ENCODE peak calls at places on chromosome X, in five cellular contexts. S is cardiac muscle cell, Y is uterus, J is testis, I is left ventricle myocardium inferior. U is an unnamed sample. For H3K9me3, the result is how much of the 10 kb centered on the place peaks cover.

GRCh38 chrX:44061940-44062339 is 88.8 kb upstream of the NDP start:
- DNase-seq in S (no peak), Y (no peak), J (no peak), I (no peak), U (no peak)

GRCh38 chrX:41922694-41923171 is 621 bp downstream of the CASK start:
- DNase-seq in S (peak), Y (peak), J (peak), I (peak), U (no peak)

GRCh38 chrX:105872921-105873320 is 50.6 kb downstream of the NRK start:
- DNase-seq in S (peak), Y (no peak), J (peak), I (no peak), U (no peak)

GRCh38 chrX:31099536-31100090 is 27.8 kb upstream of the FTHL17 start:
- DNase-seq in S (no peak), Y (no peak), J (no peak), I (no peak), U (no peak)

GRCh38 chrX:71615954-71616353 is 2.4 kb downstream of the CXCR3 start:
- DNase-seq in S (no peak), Y (no peak), J (no peak), I (no peak), U (no peak)

GRCh38 chrX:67544871-67545771 is 1.3 kb downstream of the AR start:
- DNase-seq in S (peak), Y (peak), J (peak), I (peak), U (no peak)

GRCh38 chrX:97705936-97706335 is 822.2 kb downstream of the RPA4 start:
- DNase-seq in S (no peak), Y (no peak), J (no peak), I (no peak), U (no peak)

GRCh38 chrX:34528081-34528480 is 129.0 kb downstream of the TMEM47 start:
- DNase-seq in S (no peak), Y (no peak), J (no peak), I (no peak), U (no peak)

GRCh38 chrX:41481264-41482109 is 34.3 kb downstream of the NYX start:
- DNase-seq in S (no peak), Y (no peak), J (no peak), I (no peak), U (no peak)

GRCh38 chrX:149527705-149528104 is 13.1 kb upstream of the EOLA1 start:
- DNase-seq in S (peak), Y (no peak), J (no peak), I (no peak), U (no peak)

GRCh38 chrX:40831750-40832149 is 96.4 kb upstream of the MED14 start:
- DNase-seq in S (no peak), Y (no peak), J (no peak), I (no peak), U (no peak)

GRCh38 chrX:23765449-23765848 is 17.5 kb upstream of the SAT1 start:
- DNase-seq in S (no peak), Y (no peak), J (no peak), I (no peak), U (no peak)

GRCh38 chrX:39762266-39762841 is 335.4 kb downstream of the BCOR start:
- DNase-seq in S (peak), Y (no peak), J (no peak), I (no peak), U (no peak)

GRCh38 chrX:46572295-46572936 is 1.1 kb upstream of the CHST7 start:
- DNase-seq in S (no peak), Y (no peak), J (no peak), I (no peak), U (no peak)

GRCh38 chrX:115525486-115525885 is 35.5 kb upstream of the PLS3 start:
- DNase-seq in S (no peak), Y (no peak), J (no peak), I (no peak), U (no peak)

GRCh38 chrX:17377047-17377692 is 2.2 kb downstream of the NHS start:
- DNase-seq in S (peak), Y (peak), J (peak), I (peak), U (peak)

GRCh38 chrX:23501974-23502373 is 165.3 kb upstream of the PRDX4 start:
- DNase-seq in S (no peak), Y (no peak), J (no peak), I (no peak), U (no peak)

GRCh38 chrX:31392541-31392940 is 320.7 kb upstream of the FTHL17 start:
- DNase-seq in S (no peak), Y (no peak), J (no peak), I (no peak), U (no peak)

GRCh38 chrX:132834741-132835140 is 123.7 kb downstream of the HS6ST2 start:
- DNase-seq in S (no peak), Y (no peak), J (no peak), I (no peak), U (no peak)

GRCh38 chrX:53767544-53767943 is 81.0 kb upstream of the HUWE1 start:
- DNase-seq in S (no peak), Y (no peak), J (no peak), I (no peak), U (no peak)

GRCh38 chrX:26783512-26784225 is 567.7 kb downstream of the MAGEB5 start:
- DNase-seq in S (peak), Y (no peak), J (peak), I (no peak), U (no peak)

GRCh38 chrX:141839856-141840255 is 1.7 kb downstream of the MAGEC3 start:
- DNase-seq in S (no peak), Y (no peak), J (no peak), I (no peak), U (no peak)

GRCh38 chrX:7987160-7987992 is 60.2 kb upstream of the PNPLA4 start:
- DNase-seq in S (no peak), Y (no peak), J (no peak), I (no peak), U (no peak)

GRCh38 chrX:154779261-154779660 is 16.6 kb downstream of the DKC1 start:
- DNase-seq in S (peak), Y (no peak), J (no peak), I (no peak), U (no peak)

GRCh38 chrX:67777148-67777547 is 233.3 kb downstream of the AR start:
- DNase-seq in S (no peak), Y (no peak), J (no peak), I (no peak), U (no peak)

GRCh38 chrX:110056419-110056818 is 53.5 kb downstream of the TMEM164 start:
- DNase-seq in S (no peak), Y (no peak), J (no peak), I (no peak), U (no peak)

GRCh38 chrX:22526339-22526738 is 253.6 kb downstream of the CBLL2 start:
- DNase-seq in S (peak), Y (no peak), J (no peak), I (no peak), U (no peak)

GRCh38 chrX:71638409-71638808 is 20.1 kb upstream of the CXCR3 start:
- DNase-seq in S (no peak), Y (no peak), J (no peak), I (no peak), U (no peak)

GRCh38 chrX:40272786-40273185 is 175.0 kb upstream of the BCOR start:
- DNase-seq in S (no peak), Y (no peak), J (no peak), I (no peak), U (no peak)

GRCh38 chrX:154717824-154718223 is 33.1 kb downstream of the GAB3 start:
- DNase-seq in S (peak), Y (no peak), J (no peak), I (no peak), U (no peak)

GRCh38 chrX:118726887-118727685 is at the start of gene IL13RA1:
- DNase-seq in S (peak), Y (peak), J (peak), I (peak), U (peak)

GRCh38 chrX:109954955-109955354 is 48.0 kb upstream of the TMEM164 start:
- DNase-seq in S (no peak), Y (no peak), J (no peak), I (no peak), U (no peak)

GRCh38 chrX:121307441-121307840 is 260.0 kb downstream of the GLUD2 start:
- DNase-seq in S (peak), Y (no peak), J (no peak), I (no peak), U (no peak)

GRCh38 chrX:38961936-38962335 is 160.7 kb downstream of the MID1IP1 start:
- DNase-seq in S (no peak), Y (no peak), J (no peak), I (no peak), U (no peak)

DNA sequence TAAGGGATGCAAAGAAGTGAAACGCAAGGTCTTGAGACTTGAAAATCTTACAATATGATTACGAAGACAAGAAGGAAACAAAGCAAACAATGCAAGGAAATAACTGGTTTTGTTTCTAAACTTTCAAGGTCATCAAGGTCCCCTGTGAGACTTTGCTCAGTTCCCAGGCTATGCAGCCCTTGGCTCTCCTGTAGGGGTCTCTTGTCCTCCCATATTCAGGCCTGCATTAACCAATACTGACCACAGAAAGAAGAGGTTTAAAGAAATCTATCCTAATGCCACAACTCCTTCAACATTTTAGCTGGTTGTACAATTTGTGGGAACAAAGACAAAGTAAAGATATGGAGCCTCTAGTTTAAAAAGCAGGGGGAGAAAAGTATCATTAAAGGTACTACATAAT is 209.2 kb downstream of the LHFPL1 start:
- DNase-seq in S (no peak), Y (no peak), J (no peak), I (no peak), U (no peak)
- TF ChIP-seq CTCF in S (no peak), Y (no peak), J (no peak), I (no peak), U (no peak)

DNA sequence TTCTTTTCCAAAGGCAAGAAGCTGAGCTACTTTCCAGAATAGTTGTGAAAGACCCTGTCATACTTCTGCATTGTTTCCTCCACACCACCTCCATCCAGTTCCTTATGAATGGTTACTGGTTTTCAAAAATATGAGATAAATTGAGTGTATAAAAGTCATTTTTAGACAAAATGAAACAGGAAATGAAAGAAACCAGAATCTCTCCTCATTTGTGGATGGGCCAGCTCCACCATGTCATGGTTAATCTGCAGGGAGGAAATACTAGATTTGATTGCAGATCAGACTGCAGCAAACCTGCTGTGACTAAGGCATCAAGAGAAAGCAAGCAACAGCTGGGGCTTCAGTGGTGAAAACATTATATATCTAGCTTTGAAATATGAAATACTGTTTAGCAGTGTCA is 23.8 kb downstream of the F9 start:
- DNase-seq in S (no peak), Y (no peak), J (no peak), I (no peak), U (no peak)
- H3K4me3 ChIP-seq in S (no peak), Y (no peak), J (no peak), I (no peak), U (no peak)

GRCh38 chrX:18619288-18619687 is 52.6 kb downstream of the RS1 start:
- DNase-seq in S (no peak), Y (no peak), J (no peak), I (no peak), U (no peak)

GRCh38 chrX:18620349-18620748 is 51.6 kb downstream of the RS1 start:
- DNase-seq in S (no peak), Y (no peak), J (no peak), I (no peak), U (no peak)

GRCh38 chrX:18624599-18624998 is 47.3 kb downstream of the RS1 start:
- DNase-seq in S (no peak), Y (no peak), J (no peak), I (no peak), U (no peak)
- H3K9me3 ChIP-seq in S (under half), Y (under half), J (under half), I (under half), U (under half)

GRCh38 chrX:28586291-28586690 is 955 bp upstream of the IL1RAPL1 start:
- DNase-seq in S (peak), Y (peak), J (no peak), I (peak), U (no peak)

GRCh38 chrX:28586891-28587635 is at the start of gene IL1RAPL1:
- DNase-seq in S (peak), Y (no peak), J (peak), I (no peak), U (no peak)

GRCh38 chrX:28591542-28591941 is 4.3 kb downstream of the IL1RAPL1 start:
- DNase-seq in S (no peak), Y (no peak), J (no peak), I (no peak), U (no peak)

GRCh38 chrX:28589048-28589447 is 1.8 kb downstream of the IL1RAPL1 start:
- DNase-seq in S (no peak), Y (no peak), J (no peak), I (no peak), U (no peak)

GRCh38 chrX:28590394-28590793 is 3.1 kb downstream of the IL1RAPL1 start:
- DNase-seq in S (peak), Y (no peak), J (no peak), I (no peak), U (no peak)
- TF ChIP-seq CTCF in S (peak), Y (no peak), J (no peak), I (peak), U (no peak)

DNA sequence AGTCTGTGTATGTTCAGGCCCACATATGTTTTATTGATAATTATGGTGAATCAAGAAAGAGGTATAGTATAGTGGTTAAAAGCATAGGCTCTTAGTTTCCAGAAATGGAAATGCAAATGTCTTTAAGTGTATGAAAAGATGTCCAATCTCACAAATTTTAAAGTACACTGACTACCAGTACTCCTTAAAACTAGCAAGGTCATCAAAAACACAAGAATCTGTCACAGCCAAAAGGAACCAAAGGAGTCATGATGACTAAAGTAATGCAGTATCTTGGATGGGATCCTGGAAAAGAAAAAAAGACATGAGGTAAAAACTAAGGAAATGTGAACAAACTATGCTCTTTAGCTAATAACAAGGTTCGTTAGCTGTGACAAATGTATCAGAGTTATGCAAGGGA is 659 bp upstream of the RBM41 start:
- DNase-seq in S (no peak), Y (no peak), J (no peak), I (no peak), U (no peak)
- H3K4me3 ChIP-seq in S (no peak), Y (peak), J (no peak), I (peak), U (peak)

DNA sequence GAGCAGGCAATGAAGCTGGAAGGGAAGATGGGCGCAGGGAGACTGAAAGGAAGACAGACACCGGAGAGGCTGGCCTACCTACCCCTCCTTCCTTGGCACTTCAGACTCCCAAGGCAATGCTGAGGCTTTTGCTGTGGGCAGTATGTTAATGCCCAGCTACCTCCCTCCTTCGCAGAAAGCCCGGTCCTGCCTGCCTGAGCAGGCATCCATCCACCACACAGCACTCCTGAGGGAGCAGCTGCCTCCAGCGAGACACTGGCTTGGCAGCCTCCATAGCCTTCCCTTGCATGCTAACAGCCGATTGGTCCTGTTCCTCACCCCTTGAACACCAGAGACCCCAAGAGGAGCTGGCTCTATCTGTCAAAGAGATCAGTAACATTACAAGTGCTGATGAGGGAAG is 14.4 kb downstream of the GABRQ start:
- DNase-seq in S (no peak), Y (no peak), J (no peak), I (no peak), U (no peak)
- H3K9me3 ChIP-seq in S (under half), Y (under half), J (under half), I (under half), U (under half)

DNA sequence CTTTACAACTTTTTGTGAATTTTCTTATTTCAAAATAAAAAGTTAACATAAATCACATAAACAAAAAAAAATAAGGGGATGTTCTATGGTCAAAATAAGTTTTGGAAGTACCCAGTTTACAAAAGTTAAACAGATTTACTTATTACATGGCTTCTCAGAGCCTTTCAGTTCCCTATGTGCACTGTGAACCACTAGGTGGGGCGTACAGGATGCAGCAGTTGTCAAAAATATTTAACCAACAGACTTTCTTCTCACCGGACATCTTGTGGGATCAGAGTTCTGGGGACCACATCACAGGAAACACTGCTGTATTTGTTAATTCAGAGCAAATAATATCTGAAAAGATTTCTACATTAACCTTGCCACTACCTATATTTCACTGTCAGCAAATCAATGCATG is 74.1 kb downstream of the SMARCA1 start:
- DNase-seq in S (no peak), Y (no peak), J (no peak), I (no peak), U (no peak)
- TF ChIP-seq CTCF in S (no peak), Y (no peak), J (no peak), I (no peak), U (no peak)

GRCh38 chrX:150696836-150697235 is 3.6 kb downstream of the MTMR1 start:
- DNase-seq in S (no peak), Y (no peak), J (no peak), I (no peak), U (no peak)

GRCh38 chrX:150693782-150694574 is 782 bp downstream of the MTMR1 start:
- DNase-seq in S (peak), Y (peak), J (peak), I (peak), U (no peak)

GRCh38 chrX:150696264-150696789 is 3.1 kb downstream of the MTMR1 start:
- DNase-seq in S (no peak), Y (no peak), J (no peak), I (no peak), U (no peak)

GRCh38 chrX:150692837-150693781 is at the start of gene MTMR1:
- DNase-seq in S (no peak), Y (peak), J (peak), I (peak), U (no peak)

DNA sequence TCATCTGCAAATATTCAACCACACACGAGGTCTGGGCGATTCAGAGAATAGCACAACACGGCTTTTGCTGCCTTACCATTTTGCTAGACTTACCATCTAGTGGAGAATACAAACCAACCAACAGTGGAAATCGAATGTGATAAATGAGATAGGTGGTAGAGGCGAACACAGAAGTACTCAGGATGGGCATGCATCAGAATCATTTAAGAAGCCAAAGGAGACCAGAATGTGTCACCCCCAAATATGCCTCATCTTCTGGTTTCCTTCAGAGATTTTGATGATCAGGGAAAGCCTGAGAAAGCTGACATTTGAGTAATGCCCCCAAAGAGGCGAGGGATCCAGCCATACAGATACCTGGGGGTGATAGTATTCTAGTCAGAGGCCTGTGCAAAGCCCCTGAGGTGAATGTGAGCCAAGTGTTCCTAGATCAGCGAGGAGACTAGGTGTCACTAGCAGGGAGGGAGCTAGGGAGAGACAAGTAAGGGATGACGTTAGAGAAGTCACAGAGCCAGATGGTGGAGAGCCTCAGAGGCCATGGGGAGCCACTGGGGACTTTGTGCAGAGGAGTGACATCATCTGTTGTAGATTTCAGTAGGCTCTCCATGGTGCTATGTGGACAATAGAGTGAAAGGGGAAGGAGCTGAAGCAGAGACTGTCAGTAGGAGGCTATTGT is 1.7 kb downstream of the MTMR1 start:
- DNase-seq in S (no peak), Y (no peak), J (no peak), I (no peak), U (no peak)
- H3K4me3 ChIP-seq in S (no peak), Y (no peak), J (no peak), I (peak), U (no peak)

GRCh38 chrX:57447856-57448255 is 144.0 kb upstream of the ZXDB start:
- DNase-seq in S (no peak), Y (no peak), J (no peak), I (no peak), U (no peak)
- H3K9me3 ChIP-seq in S (under half), Y (under half), J (under half), I (under half), U (under half)

U was measured in tibial nerve.